ENCODE peak calls at places on chromosomes 2 and 18, in five cellular contexts. One of them, this sample, is unnamed.

GRCh38 chr2:14756122-14756541 is 123.6 kb downstream of the LRATD1 start:
- DNase-seq in substantia nigra: no peak
- DNase-seq in stromal cell of bone marrow: no peak
- DNase-seq in iPS DF 19.7: no peak
- DNase-seq in ascending aorta: no peak
- DNase-seq in this sample: no peak

GRCh38 chr2:186535861-186536260 is 49.8 kb downstream of the ZC3H15 start:
- DNase-seq in substantia nigra: no peak
- DNase-seq in stromal cell of bone marrow: no peak
- DNase-seq in iPS DF 19.7: no peak
- DNase-seq in ascending aorta: no peak
- DNase-seq in this sample: no peak

GRCh38 chr18:79257480-79257879 is 138.2 kb upstream of the NFATC1 start:
- DNase-seq in substantia nigra: peak
- DNase-seq in stromal cell of bone marrow: no peak
- DNase-seq in iPS DF 19.7: no peak
- DNase-seq in ascending aorta: no peak
- DNase-seq in this sample: peak

GRCh38 chr2:7272180-7272579 is 355.0 kb downstream of the RNF144A start:
- DNase-seq in substantia nigra: no peak
- DNase-seq in stromal cell of bone marrow: peak
- DNase-seq in iPS DF 19.7: no peak
- DNase-seq in ascending aorta: no peak
- DNase-seq in this sample: no peak

GRCh38 chr2:207091175-207091574 is 74.6 kb downstream of the KLF7 start:
- DNase-seq in substantia nigra: no peak
- DNase-seq in stromal cell of bone marrow: no peak
- DNase-seq in iPS DF 19.7: no peak
- DNase-seq in ascending aorta: no peak
- DNase-seq in this sample: no peak

GRCh38 chr18:28469946-28470345 is 293.0 kb upstream of the CDH2 start:
- DNase-seq in substantia nigra: no peak
- DNase-seq in stromal cell of bone marrow: no peak
- DNase-seq in iPS DF 19.7: no peak
- DNase-seq in ascending aorta: no peak
- DNase-seq in this sample: no peak

GRCh38 chr2:149703281-149703680 is 115.7 kb upstream of the MMADHC start:
- DNase-seq in substantia nigra: no peak
- DNase-seq in stromal cell of bone marrow: no peak
- DNase-seq in iPS DF 19.7: no peak
- DNase-seq in ascending aorta: no peak
- DNase-seq in this sample: no peak

GRCh38 chr2:167406558-167406957 is 518.3 kb downstream of the XIRP2 start:
- DNase-seq in substantia nigra: no peak
- DNase-seq in stromal cell of bone marrow: no peak
- DNase-seq in iPS DF 19.7: peak
- DNase-seq in ascending aorta: no peak
- DNase-seq in this sample: no peak

GRCh38 chr2:207474871-207475485 is 54.8 kb upstream of the CREB1 start:
- DNase-seq in substantia nigra: no peak
- DNase-seq in stromal cell of bone marrow: peak
- DNase-seq in iPS DF 19.7: no peak
- DNase-seq in ascending aorta: no peak
- DNase-seq in this sample: no peak